ENCODE peak calls at places on chromosomes 12 and 14, in nine cellular contexts. Z is activated T-cell treated with anti-CD3 and anti-CD28 coated beads for 1 hour; O is epithelial cell of esophagus; J is stimulated activated CD4-positive, alpha-beta T cell treated with anti-CD3 and anti-CD28 coated beads, Interleukin-12 subunit alpha, Interleukin-12 subunit beta, amount 100 ng/mL, for 24 hours; P is T-cell; T is BJ; U is foreskin fibroblast; X is stomach; F is MV-4-11. M is an unnamed sample.

GRCh38 chr12:30396576-30396975 is 299.1 kb downstream of the IPO8 start:
- DNase-seq in Z (no peak), O (no peak), J (no peak), P (no peak), T (no peak), U (no peak), X (no peak), F (no peak), M (no peak)

GRCh38 chr12:13425766-13426165 is 229.2 kb downstream of the EMP1 start:
- DNase-seq in Z (no peak), O (peak), J (no peak), P (no peak), T (peak), U (peak), X (no peak), F (no peak), M (no peak)

GRCh38 chr14:88823968-88824313 is 510 bp upstream of the TTC8 start:
- DNase-seq in Z (no peak), O (no peak), J (no peak), P (no peak), T (no peak), U (no peak), X (no peak), F (no peak), M (no peak)

GRCh38 chr14:50452979-50453705 is 56.5 kb upstream of the CDKL1 start:
- DNase-seq in Z (no peak), O (peak), J (no peak), P (no peak), T (peak), U (peak), X (no peak), F (no peak), M (no peak)

GRCh38 chr12:80299976-80300375 is 144.1 kb upstream of the PTPRQ start:
- DNase-seq in Z (no peak), O (peak), J (no peak), P (no peak), T (no peak), U (no peak), X (no peak), F (no peak), M (no peak)

GRCh38 chr12:18422849-18423248 is 161.5 kb downstream of the PIK3C2G start:
- DNase-seq in Z (no peak), O (peak), J (no peak), P (no peak), T (no peak), U (peak), X (no peak), F (no peak), M (no peak)

GRCh38 chr14:104964546-104964945 is 13.6 kb downstream of the AHNAK2 start:
- DNase-seq in Z (no peak), O (no peak), J (no peak), P (no peak), T (no peak), U (no peak), X (no peak), F (no peak), M (no peak)

GRCh38 chr12:127293507-127294310 is 973.3 kb upstream of the TMEM132C start:
- DNase-seq in Z (peak), O (peak), J (peak), P (peak), T (no peak), U (peak), X (peak), F (peak), M (no peak)

GRCh38 chr14:99378782-99379214 is 101.9 kb downstream of the SETD3 start:
- DNase-seq in Z (no peak), O (peak), J (no peak), P (no peak), T (no peak), U (peak), X (no peak), F (peak), M (no peak)

GRCh38 chr12:82862069-82862841 is 175.5 kb downstream of the TMTC2 start:
- DNase-seq in Z (no peak), O (no peak), J (no peak), P (no peak), T (peak), U (peak), X (no peak), F (no peak), M (no peak)

GRCh38 chr12:57694459-57695019 is 607 bp downstream of the OS9 start:
- DNase-seq in Z (no peak), O (peak), J (no peak), P (no peak), T (no peak), U (peak), X (no peak), F (no peak), M (peak)

GRCh38 chr12:59070534-59070933 is 150.2 kb upstream of the LRIG3 start:
- DNase-seq in Z (no peak), O (no peak), J (no peak), P (no peak), T (no peak), U (no peak), X (no peak), F (no peak), M (no peak)

GRCh38 chr12:107992870-107993451 is 136.1 kb upstream of the WSCD2 start:
- DNase-seq in Z (no peak), O (peak), J (no peak), P (no peak), T (no peak), U (no peak), X (no peak), F (peak), M (no peak)

GRCh38 chr12:24707379-24707778 is 241.5 kb downstream of the BCAT1 start:
- DNase-seq in Z (no peak), O (peak), J (no peak), P (no peak), T (no peak), U (no peak), X (no peak), F (no peak), M (no peak)

GRCh38 chr12:124411291-124411878 is 116.5 kb downstream of the RFLNA start:
- DNase-seq in Z (no peak), O (peak), J (no peak), P (no peak), T (peak), U (peak), X (no peak), F (no peak), M (no peak)

GRCh38 chr12:2691340-2692111 is 103.2 kb upstream of the FKBP4 start:
- DNase-seq in Z (no peak), O (peak), J (peak), P (peak), T (no peak), U (peak), X (no peak), F (peak), M (peak)

GRCh38 chr12:48008349-48008748 is 4.1 kb upstream of the COL2A1 start:
- DNase-seq in Z (no peak), O (no peak), J (no peak), P (no peak), T (no peak), U (no peak), X (no peak), F (no peak), M (no peak)

GRCh38 chr14:105275267-105275946 is 25.4 kb downstream of the BRF1 start:
- DNase-seq in Z (no peak), O (no peak), J (no peak), P (no peak), T (peak), U (peak), X (no peak), F (no peak), M (no peak)

GRCh38 chr12:66028388-66028787 is 102.2 kb downstream of the LLPH start:
- DNase-seq in Z (no peak), O (no peak), J (no peak), P (no peak), T (no peak), U (no peak), X (no peak), F (no peak), M (no peak)

GRCh38 chr14:79663453-79663852 is 547.9 kb downstream of the DIO2 start:
- DNase-seq in Z (no peak), O (no peak), J (no peak), P (no peak), T (no peak), U (no peak), X (no peak), F (no peak), M (no peak)

GRCh38 chr12:131784909-131785762 is 43.1 kb upstream of the MMP17 start:
- DNase-seq in Z (no peak), O (no peak), J (no peak), P (no peak), T (peak), U (no peak), X (no peak), F (no peak), M (no peak)

GRCh38 chr14:100574642-100575031 is 12.6 kb downstream of the BEGAIN start:
- DNase-seq in Z (no peak), O (no peak), J (no peak), P (no peak), T (no peak), U (no peak), X (no peak), F (no peak), M (no peak)

GRCh38 chr12:49094966-49095365 is 365 bp upstream of the DHH start:
- DNase-seq in Z (no peak), O (no peak), J (no peak), P (no peak), T (no peak), U (no peak), X (no peak), F (no peak), M (no peak)

GRCh38 chr12:132278421-132279183 is 50.8 kb downstream of the GALNT9 start:
- DNase-seq in Z (no peak), O (no peak), J (no peak), P (no peak), T (no peak), U (no peak), X (no peak), F (no peak), M (no peak)

GRCh38 chr12:20778969-20779368 is 31.5 kb upstream of the SLCO1B3 start:
- DNase-seq in Z (no peak), O (no peak), J (no peak), P (no peak), T (no peak), U (no peak), X (peak), F (no peak), M (no peak)

GRCh38 chr12:110345963-110346362 is 57.5 kb downstream of the ANAPC7 start:
- DNase-seq in Z (no peak), O (no peak), J (no peak), P (no peak), T (no peak), U (no peak), X (no peak), F (no peak), M (no peak)

GRCh38 chr12:124828264-124829007 is 35.2 kb downstream of the SCARB1 start:
- DNase-seq in Z (no peak), O (peak), J (no peak), P (no peak), T (no peak), U (peak), X (peak), F (no peak), M (peak)

M was measured in pancreas.